ENCODE peak calls at places on chromosomes 11 and 22, in six cellular contexts. B is AG09319; M is stimulated activated CD4-positive, alpha-beta T cell treated with anti-CD3 and anti-CD28 coated beads, Interleukin-4, amount 100 ng/mL, for 48 hours; P is posterior vena cava; A is stimulated activated naive B cell treated with anti-CD40 and anti-IgM and Interleukin-4, amounts not matched to agents 10 μg/mL and 1 μg/mL and 100 μg/mL, for 72 hours; K is left ventricle myocardium inferior. T is an unnamed sample.

GRCh38 chr11:92550411-92550810 is 325.8 kb downstream of the FAT3 start:
- DNase-seq in B (no peak), M (no peak), P (no peak), A (no peak), K (no peak), T (no peak)

GRCh38 chr11:74702383-74703007 is 28.7 kb downstream of the CHRDL2 start:
- DNase-seq in B (no peak), M (peak), P (peak), A (peak), K (peak), T (peak)

GRCh38 chr11:128336203-128336602 is 251.2 kb downstream of the ETS1 start:
- DNase-seq in B (no peak), M (no peak), P (peak), A (no peak), K (peak), T (peak)

GRCh38 chr22:32723632-32724031 is 77.9 kb upstream of the TIMP3 start:
- DNase-seq in B (peak), M (peak), P (peak), A (peak), K (peak), T (peak)

GRCh38 chr11:34204396-34205279 is 99.2 kb downstream of the NAT10 start:
- DNase-seq in B (no peak), M (no peak), P (peak), A (no peak), K (no peak), T (no peak)

GRCh38 chr22:36433318-36434231 is 45.8 kb upstream of the MYH9 start:
- DNase-seq in B (no peak), M (no peak), P (no peak), A (no peak), K (no peak), T (no peak)

GRCh38 chr11:47941907-47942558 is 38.3 kb upstream of the PTPRJ start:
- DNase-seq in B (no peak), M (no peak), P (no peak), A (no peak), K (no peak), T (no peak)

GRCh38 chr22:38524434-38524833 is 18.3 kb upstream of the DDX17 start:
- DNase-seq in B (no peak), M (no peak), P (no peak), A (no peak), K (no peak), T (no peak)

GRCh38 chr11:79264284-79264683 is 176.5 kb downstream of the TENM4 start:
- DNase-seq in B (no peak), M (no peak), P (no peak), A (no peak), K (no peak), T (no peak)

GRCh38 chr11:33387586-33387985 is 130.4 kb downstream of the HIPK3 start:
- DNase-seq in B (no peak), M (no peak), P (no peak), A (no peak), K (no peak), T (no peak)

GRCh38 chr11:1165256-1166041 is 7.7 kb downstream of the MUC5AC start:
- DNase-seq in B (no peak), M (no peak), P (peak), A (no peak), K (peak), T (no peak)

GRCh38 chr11:65719887-65720236 is 736 bp downstream of the RNASEH2C start:
- DNase-seq in B (no peak), M (no peak), P (no peak), A (no peak), K (no peak), T (no peak)

GRCh38 chr11:36376315-36376887 is 80.3 kb downstream of the PRR5L start:
- DNase-seq in B (no peak), M (no peak), P (peak), A (no peak), K (peak), T (no peak)

GRCh38 chr11:12906501-12906900 is 102.6 kb upstream of the RASSF10 start:
- DNase-seq in B (no peak), M (no peak), P (no peak), A (no peak), K (no peak), T (no peak)

GRCh38 chr11:94974178-94974577 is 669 bp downstream of the KDM4D start:
- DNase-seq in B (no peak), M (no peak), P (no peak), A (no peak), K (no peak), T (no peak)

GRCh38 chr22:19656541-19657251 is 57.6 kb upstream of the SEPTIN5 start:
- DNase-seq in B (no peak), M (no peak), P (peak), A (no peak), K (no peak), T (no peak)

GRCh38 chr11:93700830-93701229 is 39.3 kb downstream of the CEP295 start:
- DNase-seq in B (no peak), M (no peak), P (no peak), A (no peak), K (no peak), T (no peak)

GRCh38 chr11:37264060-37264459 is 666.0 kb upstream of the RAG2 start:
- DNase-seq in B (no peak), M (no peak), P (no peak), A (no peak), K (no peak), T (no peak)

GRCh38 chr22:20243545-20244249 is 24.4 kb downstream of the RTN4R start:
- DNase-seq in B (peak), M (peak), P (no peak), A (no peak), K (peak), T (no peak)

GRCh38 chr11:103624708-103625623 is 411.5 kb upstream of the DDI1 start:
- DNase-seq in B (peak), M (no peak), P (no peak), A (no peak), K (no peak), T (no peak)

GRCh38 chr11:134118016-134118415 is 49.1 kb downstream of the JAM3 start:
- DNase-seq in B (no peak), M (no peak), P (no peak), A (no peak), K (no peak), T (no peak)

GRCh38 chr11:133832096-133833081 is 12.9 kb downstream of the SPATA19 start:
- DNase-seq in B (no peak), M (no peak), P (no peak), A (no peak), K (no peak), T (no peak)

GRCh38 chr11:68191661-68192579 is 21.2 kb downstream of the KMT5B start:
- DNase-seq in B (no peak), M (no peak), P (no peak), A (no peak), K (no peak), T (no peak)

GRCh38 chr22:22528780-22529179 is 8.7 kb upstream of the ZNF280A start:
- DNase-seq in B (no peak), M (no peak), P (no peak), A (no peak), K (no peak), T (no peak)

GRCh38 chr22:31085493-31085824 is 4.3 kb downstream of the SMTN start:
- DNase-seq in B (no peak), M (no peak), P (no peak), A (no peak), K (peak), T (no peak)

GRCh38 chr11:16448123-16448717 is 91.9 kb upstream of the SOX6 start:
- DNase-seq in B (no peak), M (no peak), P (no peak), A (no peak), K (no peak), T (no peak)

GRCh38 chr11:34049058-34049457 is 2.5 kb upstream of the CAPRIN1 start:
- DNase-seq in B (no peak), M (no peak), P (no peak), A (no peak), K (no peak), T (no peak)

GRCh38 chr11:59247535-59248227 is 35.0 kb upstream of the MPEG1 start:
- DNase-seq in B (peak), M (no peak), P (no peak), A (no peak), K (peak), T (peak)

GRCh38 chr11:131888230-131888826 is 517.9 kb downstream of the NTM start:
- DNase-seq in B (peak), M (no peak), P (no peak), A (no peak), K (no peak), T (peak)

GRCh38 chr11:19849947-19850593 is 137.4 kb downstream of the NAV2 start:
- DNase-seq in B (no peak), M (no peak), P (no peak), A (no peak), K (no peak), T (no peak)

GRCh38 chr22:36027960-36028645 is 521 bp downstream of the RBFOX2 start:
- DNase-seq in B (no peak), M (no peak), P (peak), A (peak), K (no peak), T (peak)